ENCODE peak calls at places on chromosomes 3 and 15, in five cellular contexts. B is breast epithelium, C is heart left ventricle, Z is psoas muscle, V is AG09309. D is an unnamed sample.

GRCh38 chr3:170414202-170414663 is 4.4 kb upstream of the CLDN11 start:
- DNase-seq in Z (no peak), C (peak), V (peak), B (peak), D (no peak)

GRCh38 chr3:32276279-32276841 is 37.9 kb downstream of the CMTM8 start:
- DNase-seq in B (peak), V (peak), Z (no peak), C (no peak), D (no peak)

GRCh38 chr3:188465311-188465710 is 311.4 kb downstream of the LPP start:
- DNase-seq in C (no peak), V (no peak), Z (no peak), B (no peak), D (no peak)

GRCh38 chr3:62587579-62588031 is 214.3 kb upstream of the FEZF2 start:
- DNase-seq in C (no peak), V (peak), B (no peak), Z (no peak), D (no peak)

GRCh38 chr3:24296441-24297205 is 198.0 kb downstream of the THRB start:
- DNase-seq in C (no peak), Z (no peak), B (no peak), V (no peak), D (no peak)

GRCh38 chr3:101995371-101996046 is 146.2 kb downstream of the NFKBIZ start:
- DNase-seq in B (no peak), V (no peak), Z (no peak), C (no peak), D (no peak)

GRCh38 chr15:33476076-33476475 is 165.3 kb downstream of the RYR3 start:
- DNase-seq in B (no peak), V (no peak), Z (no peak), C (no peak), D (no peak)

GRCh38 chr3:78285032-78285728 is 1245.3 kb downstream of the ROBO2 start:
- DNase-seq in Z (no peak), V (no peak), B (no peak), C (no peak), D (no peak)

GRCh38 chr15:88705769-88706165 is 67.0 kb downstream of the ISG20 start:
- DNase-seq in C (no peak), V (no peak), B (no peak), Z (no peak), D (no peak)

GRCh38 chr15:49124371-49124770 is 31.0 kb downstream of the COPS2 start:
- DNase-seq in V (no peak), Z (no peak), B (no peak), C (no peak), D (no peak)

GRCh38 chr3:197487911-197488391 is 67.8 kb downstream of the BDH1 start:
- DNase-seq in B (peak), C (peak), Z (peak), V (peak), D (no peak)

GRCh38 chr15:63038926-63039673 is 3.4 kb upstream of the TPM1 start:
- DNase-seq in Z (no peak), C (no peak), B (no peak), V (peak), D (no peak)

GRCh38 chr3:83033123-83033522 is 1271.7 kb upstream of the GBE1 start:
- DNase-seq in V (no peak), Z (no peak), C (no peak), B (no peak), D (no peak)

GRCh38 chr3:143971367-143972154 is at the start of gene DIPK2A:
- DNase-seq in V (peak), B (peak), C (peak), Z (peak), D (peak)
- TF ChIP-seq CTCF in V (no peak), B (no peak), C (no peak), Z (no peak), D (no peak)

GRCh38 chr3:191136347-191136746 is 62.7 kb upstream of the OSTN start:
- DNase-seq in B (no peak), C (no peak), Z (no peak), V (no peak), D (no peak)
- TF ChIP-seq CTCF in B (no peak), C (peak), Z (no peak), V (peak), D (peak)

GRCh38 chr3:140767536-140767935 is 89.7 kb downstream of the TRIM42 start:
- DNase-seq in C (no peak), Z (no peak), B (no peak), V (no peak), D (no peak)

GRCh38 chr3:140768921-140769320 is 91.1 kb downstream of the TRIM42 start:
- DNase-seq in Z (no peak), C (no peak), B (no peak), V (no peak), D (no peak)

GRCh38 chr3:140765246-140765645 is 87.4 kb downstream of the TRIM42 start:
- DNase-seq in B (no peak), V (no peak), Z (no peak), C (no peak), D (no peak)

GRCh38 chr3:140766465-140766864 is 88.6 kb downstream of the TRIM42 start:
- DNase-seq in B (no peak), Z (no peak), C (no peak), V (no peak), D (peak)

GRCh38 chr3:140771030-140771677 is 93.3 kb downstream of the TRIM42 start:
- DNase-seq in C (no peak), V (no peak), Z (no peak), B (no peak), D (no peak)
- TF ChIP-seq CTCF in C (no peak), V (no peak), Z (no peak), B (no peak), D (no peak)

DNA sequence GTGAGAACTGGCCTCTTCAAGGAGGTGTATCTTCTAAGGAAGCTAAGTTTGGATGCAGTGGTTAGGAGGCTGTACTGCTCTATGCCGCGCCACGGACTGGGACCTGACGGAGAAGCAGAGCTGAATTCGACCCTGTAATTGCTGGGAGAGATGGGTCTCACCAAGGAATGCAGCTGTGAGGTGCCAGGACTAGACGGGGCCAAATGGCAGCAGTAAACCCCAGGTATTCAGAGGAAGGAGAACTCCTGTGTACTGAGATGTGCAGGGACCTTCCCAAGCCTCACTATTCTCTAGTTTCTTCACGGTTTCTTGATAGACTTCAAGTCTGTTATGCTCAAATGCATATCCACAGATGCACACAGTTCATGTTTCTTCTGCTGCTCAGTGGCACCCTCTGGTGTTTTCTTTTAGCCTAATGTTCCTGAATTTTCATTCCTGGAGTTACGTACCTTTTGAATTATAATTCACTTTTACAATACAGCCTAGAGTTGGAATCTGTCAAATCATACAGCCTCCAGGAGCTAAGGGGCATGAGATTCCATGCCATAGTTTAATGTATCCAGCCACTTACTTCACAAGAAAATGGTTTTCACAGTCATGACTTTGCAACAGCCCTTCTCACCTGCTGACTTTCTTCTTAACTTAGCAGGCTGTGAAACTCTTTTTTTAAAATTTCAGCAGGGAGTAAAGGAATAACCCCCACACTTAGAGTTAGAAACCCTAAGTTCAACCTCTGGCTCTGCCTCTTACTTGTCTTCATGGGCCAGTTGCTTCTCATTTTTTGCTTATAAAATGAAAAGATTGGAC is 61.8 kb downstream of the GLDN start:
- DNase-seq in V (no peak), C (no peak), Z (no peak), B (no peak), D (no peak)
- TF ChIP-seq CTCF in V (peak), C (peak), Z (peak), B (peak), D (peak)

GRCh38 chr3:141051641-141052569 is 758 bp downstream of the SPSB4 start:
- DNase-seq in C (peak), B (no peak), V (no peak), Z (peak), D (peak)
- TF ChIP-seq CTCF in C (no peak), B (no peak), V (no peak), Z (no peak), D (no peak)

GRCh38 chr3:59809750-59810444 is 760.1 kb upstream of the CFAP20DC start:
- DNase-seq in C (no peak), V (no peak), Z (no peak), B (no peak), D (peak)
- TF ChIP-seq CTCF in C (peak), V (peak), Z (peak), B (peak), D (no peak)

DNA sequence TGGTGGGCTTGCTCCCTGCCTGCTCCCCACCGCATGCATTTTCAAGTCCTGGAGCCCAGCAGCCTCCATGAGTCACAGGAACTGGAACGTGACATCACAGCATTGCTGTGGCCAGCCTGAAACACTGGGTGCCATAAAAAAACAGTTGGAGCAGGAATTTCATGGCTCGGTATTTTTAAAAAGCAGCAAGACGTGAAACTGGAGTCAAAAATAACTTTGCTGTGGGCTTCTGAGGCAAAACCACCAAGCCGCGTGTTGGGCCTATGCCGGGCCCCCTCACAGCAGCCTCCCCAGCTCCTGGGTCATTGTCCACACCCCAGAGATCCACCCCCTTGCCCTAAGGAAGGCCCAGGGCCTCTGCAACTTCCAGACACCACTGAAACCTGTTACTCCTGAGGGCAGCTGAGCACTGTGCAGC is 33.8 kb upstream of the DUSP7 start:
- DNase-seq in B (no peak), C (peak), V (peak), Z (peak), D (no peak)
- TF ChIP-seq CTCF in B (no peak), C (no peak), V (no peak), Z (no peak), D (no peak)

DNA sequence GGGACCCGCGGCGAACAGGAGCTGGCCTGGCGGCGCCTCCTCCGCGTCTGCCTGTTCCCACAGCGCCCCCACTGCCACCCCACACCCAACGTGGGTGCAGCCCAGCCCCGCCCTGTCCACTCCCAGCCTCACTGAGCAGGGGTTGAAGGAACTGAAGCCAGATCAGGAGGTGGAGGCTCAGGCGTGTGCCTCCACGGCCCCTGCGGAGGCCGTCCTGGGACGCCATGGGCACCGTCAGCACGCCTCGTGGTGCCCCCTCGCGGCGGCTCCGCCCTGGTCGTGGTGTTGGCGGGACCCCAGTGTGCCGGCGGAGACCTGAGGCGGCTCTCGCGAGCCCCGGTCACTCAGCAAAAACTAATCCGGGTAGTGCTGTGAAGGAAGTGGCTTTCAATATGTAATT is 39.0 kb upstream of the PRSS50 start:
- DNase-seq in C (no peak), V (no peak), B (no peak), Z (no peak), D (no peak)
- TF ChIP-seq CTCF in C (no peak), V (no peak), B (no peak), Z (no peak), D (no peak)